ENCODE peak calls at places on chromosomes 13 and 19, in eight cellular contexts. B is GM04504, U is SW 1271, F is HS-27A, I is brain pericyte, P is neural crest cell, J is heart right ventricle, R is KG1. W is an unnamed sample.

GRCh38 chr19:51531349-51532315 is at the start of gene SIGLEC6:
- DNase-seq in B (no peak), U (no peak), F (no peak), I (no peak), P (no peak), J (peak), R (peak), W (no peak)

GRCh38 chr13:44044544-44045178 is 165.0 kb downstream of the LACC1 start:
- DNase-seq in B (peak), U (no peak), F (no peak), I (no peak), P (no peak), J (no peak), R (no peak), W (no peak)

GRCh38 chr19:42412661-42413076 is 14.5 kb downstream of the LIPE start:
- DNase-seq in B (no peak), U (no peak), F (no peak), I (no peak), P (no peak), J (no peak), R (no peak), W (no peak)

GRCh38 chr19:35298561-35298972 is 6.6 kb downstream of the MAG start:
- DNase-seq in B (no peak), U (no peak), F (no peak), I (no peak), P (no peak), J (no peak), R (no peak), W (no peak)

GRCh38 chr19:5036733-5037681 is 68.1 kb downstream of the KDM4B start:
- DNase-seq in B (peak), U (no peak), F (no peak), I (no peak), P (no peak), J (peak), R (no peak), W (peak)

GRCh38 chr13:91347996-91348905 is 764 bp downstream of the MIR17HG start:
- DNase-seq in B (no peak), U (no peak), F (no peak), I (no peak), P (peak), J (peak), R (peak), W (peak)

GRCh38 chr19:3644351-3645066 is 17.9 kb upstream of the CACTIN start:
- DNase-seq in B (no peak), U (no peak), F (no peak), I (no peak), P (no peak), J (no peak), R (no peak), W (peak)

GRCh38 chr13:96141032-96141431 is 51.1 kb downstream of the HS6ST3 start:
- DNase-seq in B (peak), U (peak), F (no peak), I (no peak), P (no peak), J (no peak), R (no peak), W (peak)

GRCh38 chr19:12364391-12365093 is 941 bp downstream of the ZNF442 start:
- DNase-seq in B (peak), U (no peak), F (no peak), I (no peak), P (peak), J (peak), R (no peak), W (peak)

GRCh38 chr13:103282571-103283450 is 216.6 kb upstream of the SLC10A2 start:
- DNase-seq in B (peak), U (no peak), F (peak), I (peak), P (no peak), J (no peak), R (no peak), W (no peak)

GRCh38 chr19:5434970-5435641 is 20.1 kb upstream of the ZNRF4 start:
- DNase-seq in B (peak), U (no peak), F (peak), I (no peak), P (no peak), J (no peak), R (no peak), W (peak)

GRCh38 chr19:57560049-57560491 is 407 bp upstream of the ZNF550 start:
- DNase-seq in B (peak), U (no peak), F (no peak), I (no peak), P (no peak), J (peak), R (no peak), W (peak)

W was measured in AG10803.